ENCODE peak calls at places on chromosomes 4 and X, in five cellular contexts. One of them, this sample, is unnamed.

GRCh38 chr4:169098054-169098896 is 88.2 kb upstream of the CBR4 start:
- DNase-seq in SHP77: no peak
- DNase-seq in colonic mucosa: no peak
- DNase-seq in activated CD8-positive, alpha-beta memory T cell treated with anti-CD3 and anti-CD28 coated beads for 48 hours: no peak
- DNase-seq in amygdala: no peak
- DNase-seq in this sample: no peak

GRCh38 chr4:36823199-36823967 is 421.2 kb upstream of the NWD2 start:
- DNase-seq in SHP77: peak; percentile 29
- DNase-seq in colonic mucosa: no peak
- DNase-seq in activated CD8-positive, alpha-beta memory T cell treated with anti-CD3 and anti-CD28 coated beads for 48 hours: no peak
- DNase-seq in amygdala: no peak
- DNase-seq in this sample: no peak

GRCh38 chr4:87555751-87556619 is 26.8 kb upstream of the SPARCL1 start:
- DNase-seq in SHP77: no peak
- DNase-seq in colonic mucosa: no peak
- DNase-seq in activated CD8-positive, alpha-beta memory T cell treated with anti-CD3 and anti-CD28 coated beads for 48 hours: no peak
- DNase-seq in amygdala: peak; percentile 3
- DNase-seq in this sample: no peak

GRCh38 chrX:137195991-137196390 is 162.2 kb upstream of the GPR101 start:
- DNase-seq in SHP77: no peak
- DNase-seq in colonic mucosa: no peak
- DNase-seq in activated CD8-positive, alpha-beta memory T cell treated with anti-CD3 and anti-CD28 coated beads for 48 hours: no peak
- DNase-seq in amygdala: no peak
- DNase-seq in this sample: no peak

GRCh38 chr4:118746251-118746919 is 61.2 kb downstream of the METTL14 start:
- DNase-seq in SHP77: no peak
- DNase-seq in colonic mucosa: no peak
- DNase-seq in activated CD8-positive, alpha-beta memory T cell treated with anti-CD3 and anti-CD28 coated beads for 48 hours: no peak
- DNase-seq in amygdala: no peak
- DNase-seq in this sample: no peak

GRCh38 chr4:102663073-102663472 is 97.7 kb downstream of the MANBA start:
- DNase-seq in SHP77: no peak
- DNase-seq in colonic mucosa: no peak
- DNase-seq in activated CD8-positive, alpha-beta memory T cell treated with anti-CD3 and anti-CD28 coated beads for 48 hours: no peak
- DNase-seq in amygdala: no peak
- DNase-seq in this sample: no peak

GRCh38 chr4:53476232-53477037 is 99.0 kb downstream of the FIP1L1 start:
- DNase-seq in SHP77: no peak
- DNase-seq in colonic mucosa: no peak
- DNase-seq in activated CD8-positive, alpha-beta memory T cell treated with anti-CD3 and anti-CD28 coated beads for 48 hours: no peak
- DNase-seq in amygdala: no peak
- DNase-seq in this sample: no peak

GRCh38 chr4:76752911-76753494 is 144.9 kb downstream of the SOWAHB start:
- DNase-seq in SHP77: no peak
- DNase-seq in colonic mucosa: no peak
- DNase-seq in activated CD8-positive, alpha-beta memory T cell treated with anti-CD3 and anti-CD28 coated beads for 48 hours: no peak
- DNase-seq in amygdala: no peak
- DNase-seq in this sample: no peak

GRCh38 chr4:89363786-89364185 is 56.2 kb upstream of the GPRIN3 start:
- DNase-seq in SHP77: no peak
- DNase-seq in colonic mucosa: no peak
- DNase-seq in activated CD8-positive, alpha-beta memory T cell treated with anti-CD3 and anti-CD28 coated beads for 48 hours: no peak
- DNase-seq in amygdala: no peak
- DNase-seq in this sample: no peak

GRCh38 chr4:26459756-26460530 is 30.3 kb downstream of the CCKAR start:
- DNase-seq in SHP77: no peak
- DNase-seq in colonic mucosa: no peak
- DNase-seq in activated CD8-positive, alpha-beta memory T cell treated with anti-CD3 and anti-CD28 coated beads for 48 hours: no peak
- DNase-seq in amygdala: no peak
- DNase-seq in this sample: no peak

GRCh38 chrX:132480581-132481203 is 8.1 kb downstream of the MBNL3 start:
- DNase-seq in SHP77: peak; percentile 34
- DNase-seq in colonic mucosa: peak; percentile 69
- DNase-seq in activated CD8-positive, alpha-beta memory T cell treated with anti-CD3 and anti-CD28 coated beads for 48 hours: no peak
- DNase-seq in amygdala: peak; percentile 5
- DNase-seq in this sample: no peak

GRCh38 chrX:79281775-79282174 is 85.4 kb downstream of the ITM2A start:
- DNase-seq in SHP77: no peak
- DNase-seq in colonic mucosa: no peak
- DNase-seq in activated CD8-positive, alpha-beta memory T cell treated with anti-CD3 and anti-CD28 coated beads for 48 hours: no peak
- DNase-seq in amygdala: no peak
- DNase-seq in this sample: no peak

GRCh38 chrX:147891886-147892285 is 19.8 kb upstream of the FMR1 start:
- DNase-seq in SHP77: no peak
- DNase-seq in colonic mucosa: no peak
- DNase-seq in activated CD8-positive, alpha-beta memory T cell treated with anti-CD3 and anti-CD28 coated beads for 48 hours: no peak
- DNase-seq in amygdala: no peak
- DNase-seq in this sample: no peak

GRCh38 chr4:2825184-2825506 is 18.5 kb upstream of the ADD1 start:
- DNase-seq in SHP77: no peak
- DNase-seq in colonic mucosa: no peak
- DNase-seq in activated CD8-positive, alpha-beta memory T cell treated with anti-CD3 and anti-CD28 coated beads for 48 hours: no peak
- DNase-seq in amygdala: no peak
- DNase-seq in this sample: no peak

GRCh38 chr4:140717313-140717712 is 38.9 kb downstream of the TBC1D9 start:
- DNase-seq in SHP77: no peak
- DNase-seq in colonic mucosa: no peak
- DNase-seq in activated CD8-positive, alpha-beta memory T cell treated with anti-CD3 and anti-CD28 coated beads for 48 hours: no peak
- DNase-seq in amygdala: no peak
- DNase-seq in this sample: no peak

GRCh38 chr4:87304659-87305277 is 17.9 kb downstream of the HSD17B13 start:
- DNase-seq in SHP77: no peak
- DNase-seq in colonic mucosa: no peak
- DNase-seq in activated CD8-positive, alpha-beta memory T cell treated with anti-CD3 and anti-CD28 coated beads for 48 hours: no peak
- DNase-seq in amygdala: no peak
- DNase-seq in this sample: no peak

GRCh38 chr4:138204507-138204906 is 37.6 kb downstream of the SLC7A11 start:
- DNase-seq in SHP77: peak; percentile 40
- DNase-seq in colonic mucosa: no peak
- DNase-seq in activated CD8-positive, alpha-beta memory T cell treated with anti-CD3 and anti-CD28 coated beads for 48 hours: no peak
- DNase-seq in amygdala: no peak
- DNase-seq in this sample: no peak

GRCh38 chr4:63464393-63464792 is 944.9 kb downstream of the TECRL start:
- DNase-seq in SHP77: no peak
- DNase-seq in colonic mucosa: no peak
- DNase-seq in activated CD8-positive, alpha-beta memory T cell treated with anti-CD3 and anti-CD28 coated beads for 48 hours: no peak
- DNase-seq in amygdala: no peak
- DNase-seq in this sample: no peak

GRCh38 chr4:80312124-80312523 is 23.4 kb upstream of the CFAP299 start:
- DNase-seq in SHP77: no peak
- DNase-seq in colonic mucosa: no peak
- DNase-seq in activated CD8-positive, alpha-beta memory T cell treated with anti-CD3 and anti-CD28 coated beads for 48 hours: no peak
- DNase-seq in amygdala: no peak
- DNase-seq in this sample: no peak

GRCh38 chrX:57137481-57137880 is 284 bp upstream of the SPIN2A start:
- DNase-seq in SHP77: no peak
- DNase-seq in colonic mucosa: no peak
- DNase-seq in activated CD8-positive, alpha-beta memory T cell treated with anti-CD3 and anti-CD28 coated beads for 48 hours: no peak
- DNase-seq in amygdala: no peak
- DNase-seq in this sample: no peak

GRCh38 chr4:159341486-159341885 is 238.6 kb downstream of the RAPGEF2 start:
- DNase-seq in SHP77: no peak
- DNase-seq in colonic mucosa: no peak
- DNase-seq in activated CD8-positive, alpha-beta memory T cell treated with anti-CD3 and anti-CD28 coated beads for 48 hours: no peak
- DNase-seq in amygdala: no peak
- DNase-seq in this sample: no peak

GRCh38 chr4:76334885-76335284 is 28.4 kb downstream of the STBD1 start:
- DNase-seq in SHP77: no peak
- DNase-seq in colonic mucosa: no peak
- DNase-seq in activated CD8-positive, alpha-beta memory T cell treated with anti-CD3 and anti-CD28 coated beads for 48 hours: no peak
- DNase-seq in amygdala: no peak
- DNase-seq in this sample: no peak

GRCh38 chr4:83267835-83268475 is 16.6 kb downstream of the COQ2 start:
- DNase-seq in SHP77: no peak
- DNase-seq in colonic mucosa: no peak
- DNase-seq in activated CD8-positive, alpha-beta memory T cell treated with anti-CD3 and anti-CD28 coated beads for 48 hours: no peak
- DNase-seq in amygdala: no peak
- DNase-seq in this sample: no peak

GRCh38 chr4:125321709-125322362 is 7.1 kb downstream of the FAT4 start:
- DNase-seq in SHP77: no peak
- DNase-seq in colonic mucosa: no peak
- DNase-seq in activated CD8-positive, alpha-beta memory T cell treated with anti-CD3 and anti-CD28 coated beads for 48 hours: no peak
- DNase-seq in amygdala: no peak
- DNase-seq in this sample: no peak

GRCh38 chr4:147194107-147194506 is 248.4 kb upstream of the TTC29 start:
- DNase-seq in SHP77: no peak
- DNase-seq in colonic mucosa: no peak
- DNase-seq in activated CD8-positive, alpha-beta memory T cell treated with anti-CD3 and anti-CD28 coated beads for 48 hours: no peak
- DNase-seq in amygdala: no peak
- DNase-seq in this sample: no peak

GRCh38 chrX:55161581-55161980 is 58.6 kb upstream of the PAGE5 start:
- DNase-seq in SHP77: no peak
- DNase-seq in colonic mucosa: no peak
- DNase-seq in activated CD8-positive, alpha-beta memory T cell treated with anti-CD3 and anti-CD28 coated beads for 48 hours: no peak
- DNase-seq in amygdala: no peak
- DNase-seq in this sample: peak; percentile 37

GRCh38 chrX:135340827-135341226 is 31.5 kb downstream of the ETDC start:
- DNase-seq in SHP77: no peak
- DNase-seq in colonic mucosa: no peak
- DNase-seq in activated CD8-positive, alpha-beta memory T cell treated with anti-CD3 and anti-CD28 coated beads for 48 hours: no peak
- DNase-seq in amygdala: no peak
- DNase-seq in this sample: no peak